ENCODE peak calls at places on chromosomes 7 and 10, in eight cellular contexts. One of them, this sample, is unnamed.

GRCh38 chr10:6328708-6329423 is 126.1 kb downstream of the PFKFB3 start:
- DNase-seq in neuronal stem cell: no peak
- DNase-seq in AG10803: no peak
- DNase-seq in lung: no peak
- DNase-seq in left ventricle myocardium inferior: no peak
- DNase-seq in fibroblast of lung: no peak
- DNase-seq in spleen: no peak
- DNase-seq in cardiac fibroblast: no peak
- DNase-seq in this sample: no peak

GRCh38 chr7:99928994-99929729 is at the start of gene GJC3:
- DNase-seq in cardiac fibroblast: peak; percentile 66
- DNase-seq in spleen: peak; percentile 86
- DNase-seq in neuronal stem cell: peak; percentile 20
- DNase-seq in fibroblast of lung: peak; percentile 45
- DNase-seq in AG10803: peak; percentile 60
- DNase-seq in lung: peak; percentile 54
- DNase-seq in left ventricle myocardium inferior: peak; percentile 62
- DNase-seq in this sample: no peak

GRCh38 chr7:88314092-88314491 is 7.4 kb upstream of the STEAP4 start:
- DNase-seq in neuronal stem cell: no peak
- DNase-seq in spleen: no peak
- DNase-seq in left ventricle myocardium inferior: no peak
- DNase-seq in lung: no peak
- DNase-seq in fibroblast of lung: no peak
- DNase-seq in cardiac fibroblast: peak; percentile 26
- DNase-seq in AG10803: no peak
- DNase-seq in this sample: no peak

GRCh38 chr10:72588266-72588665 is 37.6 kb downstream of the MICU1 start:
- DNase-seq in AG10803: peak; percentile 28
- DNase-seq in cardiac fibroblast: no peak
- DNase-seq in fibroblast of lung: no peak
- DNase-seq in spleen: no peak
- DNase-seq in neuronal stem cell: no peak
- DNase-seq in left ventricle myocardium inferior: no peak
- DNase-seq in lung: no peak
- DNase-seq in this sample: no peak

GRCh38 chr10:131804551-131805295 is 96.1 kb upstream of the PPP2R2D start:
- DNase-seq in neuronal stem cell: no peak
- DNase-seq in fibroblast of lung: no peak
- DNase-seq in left ventricle myocardium inferior: no peak
- DNase-seq in spleen: no peak
- DNase-seq in AG10803: no peak
- DNase-seq in cardiac fibroblast: no peak
- DNase-seq in lung: no peak
- DNase-seq in this sample: no peak

GRCh38 chr10:47456794-47457527 is 27.0 kb downstream of the ANXA8 start:
- DNase-seq in spleen: no peak
- DNase-seq in neuronal stem cell: no peak
- DNase-seq in AG10803: no peak
- DNase-seq in left ventricle myocardium inferior: no peak
- DNase-seq in lung: no peak
- DNase-seq in cardiac fibroblast: no peak
- DNase-seq in fibroblast of lung: no peak
- DNase-seq in this sample: no peak

GRCh38 chr7:98077762-98078161 is 28.9 kb upstream of the LMTK2 start:
- DNase-seq in left ventricle myocardium inferior: no peak
- DNase-seq in neuronal stem cell: no peak
- DNase-seq in lung: no peak
- DNase-seq in fibroblast of lung: no peak
- DNase-seq in spleen: no peak
- DNase-seq in cardiac fibroblast: no peak
- DNase-seq in AG10803: no peak
- DNase-seq in this sample: no peak

GRCh38 chr10:119762805-119763798 is 37.3 kb downstream of the INPP5F start:
- DNase-seq in left ventricle myocardium inferior: no peak
- DNase-seq in AG10803: no peak
- DNase-seq in lung: no peak
- DNase-seq in cardiac fibroblast: no peak
- DNase-seq in spleen: no peak
- DNase-seq in fibroblast of lung: no peak
- DNase-seq in neuronal stem cell: no peak
- DNase-seq in this sample: no peak

GRCh38 chr10:3496138-3496537 is 288.9 kb downstream of the KLF6 start:
- DNase-seq in lung: no peak
- DNase-seq in left ventricle myocardium inferior: no peak
- DNase-seq in fibroblast of lung: no peak
- DNase-seq in AG10803: no peak
- DNase-seq in cardiac fibroblast: no peak
- DNase-seq in neuronal stem cell: no peak
- DNase-seq in spleen: no peak
- DNase-seq in this sample: no peak

GRCh38 chr10:3494879-3495230 is 290.2 kb downstream of the KLF6 start:
- DNase-seq in lung: no peak
- DNase-seq in AG10803: no peak
- DNase-seq in neuronal stem cell: no peak
- DNase-seq in spleen: no peak
- DNase-seq in left ventricle myocardium inferior: no peak
- DNase-seq in fibroblast of lung: no peak
- DNase-seq in cardiac fibroblast: no peak
- DNase-seq in this sample: no peak

GRCh38 chr10:3495281-3495680 is 289.7 kb downstream of the KLF6 start:
- DNase-seq in cardiac fibroblast: peak; percentile 32
- DNase-seq in left ventricle myocardium inferior: no peak
- DNase-seq in spleen: no peak
- DNase-seq in fibroblast of lung: no peak
- DNase-seq in lung: no peak
- DNase-seq in AG10803: no peak
- DNase-seq in neuronal stem cell: no peak
- DNase-seq in this sample: no peak

GRCh38 chr10:3493621-3494020 is 291.4 kb downstream of the KLF6 start:
- DNase-seq in fibroblast of lung: no peak
- DNase-seq in spleen: no peak
- DNase-seq in neuronal stem cell: no peak
- DNase-seq in lung: no peak
- DNase-seq in left ventricle myocardium inferior: no peak
- DNase-seq in cardiac fibroblast: peak; percentile 23
- DNase-seq in AG10803: no peak
- DNase-seq in this sample: no peak

DNA sequence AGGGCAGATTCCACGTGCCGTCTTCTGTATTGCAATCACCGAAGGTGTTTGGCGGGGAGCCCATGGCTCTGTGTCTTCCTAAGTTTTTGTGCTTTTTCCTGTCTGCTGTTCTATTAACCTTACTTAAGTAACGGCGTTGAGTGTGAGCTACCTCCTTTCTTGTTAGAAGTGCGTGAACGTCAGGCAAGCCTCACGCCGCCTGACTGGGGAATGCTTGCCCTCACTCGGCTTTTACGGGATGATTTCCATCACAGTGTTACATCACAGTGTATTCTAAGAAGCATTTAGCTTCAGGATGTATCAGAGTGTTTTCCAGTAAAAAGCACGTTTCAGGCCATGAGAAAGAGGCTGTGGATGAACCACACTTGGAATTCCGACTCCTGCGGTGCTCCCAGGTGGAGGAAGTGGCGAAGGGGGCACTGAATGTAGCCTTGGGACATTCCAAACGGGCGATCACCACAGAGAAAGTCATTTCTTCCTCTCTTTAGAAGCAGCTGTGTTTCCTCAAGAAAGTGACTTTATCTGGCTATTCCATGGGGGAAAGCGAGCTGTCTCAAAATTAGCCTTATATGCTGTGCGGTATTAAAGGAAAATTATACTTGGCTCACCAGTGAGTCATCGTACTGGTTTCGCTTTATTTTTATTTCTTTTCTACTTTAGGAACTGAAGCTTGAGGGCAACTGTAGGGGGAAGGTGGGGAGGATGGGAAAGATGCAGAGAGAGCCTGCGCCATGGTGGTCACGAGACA is 290.7 kb downstream of the KLF6 start:
- DNase-seq in lung: no peak
- DNase-seq in cardiac fibroblast: peak; percentile 94
- DNase-seq in spleen: no peak
- DNase-seq in neuronal stem cell: no peak
- DNase-seq in AG10803: no peak
- DNase-seq in left ventricle myocardium inferior: no peak
- DNase-seq in fibroblast of lung: peak; percentile 61
- DNase-seq in this sample: no peak
- H3K4me3 ChIP-seq in lung: no peak overlapping the region
- H3K4me3 ChIP-seq in cardiac fibroblast: peak overlapping the region; percentile 50
- H3K4me3 ChIP-seq in spleen: no peak overlapping the region
- H3K4me3 ChIP-seq in neuronal stem cell: no peak overlapping the region
- H3K4me3 ChIP-seq in AG10803: no peak overlapping the region
- H3K4me3 ChIP-seq in left ventricle myocardium inferior: peak overlapping the region; percentile 52
- H3K4me3 ChIP-seq in fibroblast of lung: peak overlapping the region; percentile 18
- H3K4me3 ChIP-seq in this sample: no peak overlapping the region

GRCh38 chr10:52261362-52261761 is 52.7 kb upstream of the DKK1 start:
- DNase-seq in AG10803: no peak
- DNase-seq in fibroblast of lung: no peak
- DNase-seq in cardiac fibroblast: no peak
- DNase-seq in lung: no peak
- DNase-seq in left ventricle myocardium inferior: no peak
- DNase-seq in neuronal stem cell: no peak
- DNase-seq in spleen: no peak
- DNase-seq in this sample: no peak

GRCh38 chr10:52258791-52259427 is 55.2 kb upstream of the DKK1 start:
- DNase-seq in fibroblast of lung: no peak
- DNase-seq in spleen: no peak
- DNase-seq in AG10803: peak; percentile 22
- DNase-seq in lung: no peak
- DNase-seq in cardiac fibroblast: peak; percentile 23
- DNase-seq in left ventricle myocardium inferior: no peak
- DNase-seq in neuronal stem cell: no peak
- DNase-seq in this sample: no peak

GRCh38 chr10:52259428-52259812 is 54.7 kb upstream of the DKK1 start:
- DNase-seq in left ventricle myocardium inferior: no peak
- DNase-seq in cardiac fibroblast: no peak
- DNase-seq in AG10803: no peak
- DNase-seq in neuronal stem cell: no peak
- DNase-seq in fibroblast of lung: no peak
- DNase-seq in lung: no peak
- DNase-seq in spleen: no peak
- DNase-seq in this sample: no peak

GRCh38 chr10:52257692-52258075 is 56.4 kb upstream of the DKK1 start:
- DNase-seq in left ventricle myocardium inferior: no peak
- DNase-seq in neuronal stem cell: no peak
- DNase-seq in cardiac fibroblast: no peak
- DNase-seq in spleen: no peak
- DNase-seq in lung: no peak
- DNase-seq in AG10803: no peak
- DNase-seq in fibroblast of lung: no peak
- DNase-seq in this sample: no peak

GRCh38 chr10:52256832-52257691 is 57.0 kb upstream of the DKK1 start:
- DNase-seq in spleen: no peak
- DNase-seq in left ventricle myocardium inferior: no peak
- DNase-seq in cardiac fibroblast: peak; percentile 33
- DNase-seq in lung: peak; percentile 30
- DNase-seq in fibroblast of lung: peak; percentile 3
- DNase-seq in AG10803: no peak
- DNase-seq in neuronal stem cell: no peak
- DNase-seq in this sample: no peak
- H3K4me3 ChIP-seq in spleen: no peak overlapping the region
- H3K4me3 ChIP-seq in left ventricle myocardium inferior: no peak overlapping the region
- H3K4me3 ChIP-seq in cardiac fibroblast: no peak overlapping the region
- H3K4me3 ChIP-seq in lung: no peak overlapping the region
- H3K4me3 ChIP-seq in fibroblast of lung: no peak overlapping the region
- H3K4me3 ChIP-seq in AG10803: no peak overlapping the region
- H3K4me3 ChIP-seq in neuronal stem cell: no peak overlapping the region
- H3K4me3 ChIP-seq in this sample: no peak overlapping the region

GRCh38 chr10:124459395-124459794 is 2.2 kb upstream of the LHPP start:
- DNase-seq in spleen: no peak
- DNase-seq in fibroblast of lung: no peak
- DNase-seq in AG10803: no peak
- DNase-seq in neuronal stem cell: no peak
- DNase-seq in cardiac fibroblast: no peak
- DNase-seq in left ventricle myocardium inferior: no peak
- DNase-seq in lung: no peak
- DNase-seq in this sample: no peak

GRCh38 chr10:124464028-124464751 is 2.6 kb downstream of the LHPP start:
- DNase-seq in AG10803: no peak
- DNase-seq in left ventricle myocardium inferior: no peak
- DNase-seq in neuronal stem cell: no peak
- DNase-seq in lung: no peak
- DNase-seq in fibroblast of lung: no peak
- DNase-seq in cardiac fibroblast: no peak
- DNase-seq in spleen: no peak
- DNase-seq in this sample: no peak

GRCh38 chr10:124460144-124460543 is 1.5 kb upstream of the LHPP start:
- DNase-seq in spleen: no peak
- DNase-seq in fibroblast of lung: no peak
- DNase-seq in neuronal stem cell: no peak
- DNase-seq in lung: no peak
- DNase-seq in AG10803: no peak
- DNase-seq in cardiac fibroblast: no peak
- DNase-seq in left ventricle myocardium inferior: no peak
- DNase-seq in this sample: no peak

GRCh38 chr10:124462348-124462695 is 699 bp downstream of the LHPP start:
- DNase-seq in lung: no peak
- DNase-seq in neuronal stem cell: no peak
- DNase-seq in left ventricle myocardium inferior: no peak
- DNase-seq in AG10803: no peak
- DNase-seq in fibroblast of lung: no peak
- DNase-seq in cardiac fibroblast: no peak
- DNase-seq in spleen: no peak
- DNase-seq in this sample: no peak

GRCh38 chr10:124461642-124462347 is at the start of gene LHPP:
- DNase-seq in fibroblast of lung: peak; percentile 71
- DNase-seq in lung: peak; percentile 91
- DNase-seq in AG10803: peak; percentile 75
- DNase-seq in spleen: peak; percentile 99
- DNase-seq in cardiac fibroblast: peak; percentile 79
- DNase-seq in left ventricle myocardium inferior: peak; percentile 86
- DNase-seq in neuronal stem cell: peak; percentile 66
- DNase-seq in this sample: peak; percentile 16
- H3K4me3 ChIP-seq in fibroblast of lung: peak within 1 kb of the TSS; percentile 66
- H3K4me3 ChIP-seq in lung: peak within 1 kb of the TSS; percentile 96
- H3K4me3 ChIP-seq in AG10803: peak within 1 kb of the TSS; percentile 86
- H3K4me3 ChIP-seq in spleen: peak within 1 kb of the TSS; percentile 78
- H3K4me3 ChIP-seq in cardiac fibroblast: peak within 1 kb of the TSS; percentile 80
- H3K4me3 ChIP-seq in left ventricle myocardium inferior: peak within 1 kb of the TSS; percentile 82
- H3K4me3 ChIP-seq in neuronal stem cell: peak within 1 kb of the TSS; percentile 92
- H3K4me3 ChIP-seq in this sample: peak within 1 kb of the TSS; percentile 84

GRCh38 chr10:34102917-34103506 is 712.1 kb downstream of the PARD3 start:
- DNase-seq in lung: no peak
- DNase-seq in AG10803: peak; percentile 94
- DNase-seq in neuronal stem cell: no peak
- DNase-seq in spleen: no peak
- DNase-seq in left ventricle myocardium inferior: no peak
- DNase-seq in cardiac fibroblast: peak; percentile 76
- DNase-seq in fibroblast of lung: peak; percentile 95
- DNase-seq in this sample: peak; percentile 60

GRCh38 chr10:34106356-34106885 is 708.7 kb downstream of the PARD3 start:
- DNase-seq in cardiac fibroblast: no peak
- DNase-seq in fibroblast of lung: no peak
- DNase-seq in neuronal stem cell: no peak
- DNase-seq in AG10803: no peak
- DNase-seq in left ventricle myocardium inferior: no peak
- DNase-seq in lung: no peak
- DNase-seq in spleen: no peak
- DNase-seq in this sample: no peak

GRCh38 chr10:34107623-34108516 is 707.2 kb downstream of the PARD3 start:
- DNase-seq in left ventricle myocardium inferior: no peak
- DNase-seq in AG10803: no peak
- DNase-seq in cardiac fibroblast: no peak
- DNase-seq in neuronal stem cell: no peak
- DNase-seq in spleen: no peak
- DNase-seq in lung: no peak
- DNase-seq in fibroblast of lung: no peak
- DNase-seq in this sample: no peak

GRCh38 chr10:34102237-34102673 is 712.8 kb downstream of the PARD3 start:
- DNase-seq in lung: peak; percentile 39
- DNase-seq in fibroblast of lung: peak; percentile 65
- DNase-seq in spleen: no peak
- DNase-seq in left ventricle myocardium inferior: peak; percentile 74
- DNase-seq in AG10803: peak; percentile 78
- DNase-seq in cardiac fibroblast: peak; percentile 83
- DNase-seq in neuronal stem cell: no peak
- DNase-seq in this sample: peak; percentile 39

DNA sequence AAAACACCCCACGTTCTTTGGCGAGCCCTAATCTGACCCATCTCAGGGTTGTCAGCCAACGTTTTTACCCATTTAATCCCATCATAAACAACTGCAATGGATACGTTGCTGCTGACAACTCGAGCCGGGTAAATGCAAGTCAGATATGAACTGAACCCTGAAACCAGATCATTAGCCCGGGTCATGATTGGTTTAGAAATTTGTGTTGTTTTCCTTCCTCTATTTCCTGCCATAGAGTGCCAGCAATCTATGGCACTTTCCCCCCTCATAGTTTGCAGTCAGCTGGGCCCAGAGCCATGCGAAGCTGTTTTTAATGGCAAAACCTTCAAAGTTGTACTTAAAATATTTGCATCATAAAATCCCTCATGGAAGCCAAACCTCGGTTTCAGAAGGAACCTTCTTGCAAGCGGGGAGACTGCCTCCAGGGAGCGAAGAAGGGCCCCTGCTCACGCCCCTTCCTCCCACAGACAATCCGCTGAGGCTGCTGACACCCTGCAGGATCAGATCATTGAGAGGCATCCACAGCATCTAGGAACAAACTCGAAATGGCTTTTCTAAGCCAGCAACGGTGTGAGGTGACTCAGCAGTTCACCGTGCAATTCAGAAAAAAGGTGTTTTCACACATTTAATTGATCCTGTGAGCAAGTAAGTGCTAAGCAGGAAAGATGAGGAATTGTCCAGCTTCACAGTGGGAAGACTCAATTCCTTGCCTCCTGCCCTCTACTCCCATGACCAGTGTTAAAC is 710.1 kb downstream of the PARD3 start:
- DNase-seq in lung: no peak
- DNase-seq in spleen: no peak
- DNase-seq in neuronal stem cell: no peak
- DNase-seq in AG10803: no peak
- DNase-seq in left ventricle myocardium inferior: no peak
- DNase-seq in cardiac fibroblast: peak; percentile 47
- DNase-seq in fibroblast of lung: peak; percentile 45
- DNase-seq in this sample: no peak
- H3K4me3 ChIP-seq in lung: no peak overlapping the region
- H3K4me3 ChIP-seq in spleen: no peak overlapping the region
- H3K4me3 ChIP-seq in neuronal stem cell: no peak overlapping the region
- H3K4me3 ChIP-seq in AG10803: no peak overlapping the region
- H3K4me3 ChIP-seq in left ventricle myocardium inferior: no peak overlapping the region
- H3K4me3 ChIP-seq in cardiac fibroblast: no peak overlapping the region
- H3K4me3 ChIP-seq in fibroblast of lung: no peak overlapping the region
- H3K4me3 ChIP-seq in this sample: no peak overlapping the region